ENCODE peak calls at places on chromosome 16, in six cellular contexts. Y, D, U, S, Q and P are unnamed samples.

GRCh38 chr16:4362476-4363250 is 9.0 kb upstream of the VASN start:
- DNase-seq in U (no peak), Y (no peak), Q (no peak), D (no peak), S (no peak), P (no peak)

GRCh38 chr16:64654137-64654652 is 467.7 kb downstream of the CDH11 start:
- DNase-seq in Y (no peak), D (no peak), U (no peak), Q (no peak), S (no peak), P (no peak)

GRCh38 chr16:54197758-54198157 is 88.8 kb downstream of the IRX3 start:
- DNase-seq in S (no peak), D (no peak), Q (no peak), Y (no peak), U (no peak), P (no peak)

GRCh38 chr16:57859331-57859730 is 57.0 kb upstream of the KIFC3 start:
- DNase-seq in U (no peak), D (no peak), S (peak), Y (peak), Q (no peak), P (no peak)

GRCh38 chr16:84617068-84617630 is 729 bp downstream of the COTL1 start:
- DNase-seq in S (no peak), Y (no peak), D (peak), Q (peak), U (no peak), P (no peak)

GRCh38 chr16:14559809-14560227 is 70.2 kb downstream of the PARN start:
- DNase-seq in Y (no peak), U (no peak), S (no peak), Q (no peak), D (no peak), P (peak)

GRCh38 chr16:1706386-1707192 is 594 bp downstream of the MAPK8IP3 start:
- DNase-seq in U (no peak), S (peak), Q (no peak), D (peak), Y (no peak), P (no peak)

GRCh38 chr16:78780808-78781207 is 681.4 kb downstream of the WWOX start:
- DNase-seq in D (no peak), U (no peak), Q (no peak), Y (no peak), S (no peak), P (no peak)

GRCh38 chr16:58732545-58733247 is 1.4 kb downstream of the GOT2 start:
- DNase-seq in Q (peak), Y (no peak), S (no peak), U (no peak), D (no peak), P (no peak)

GRCh38 chr16:88705746-88706287 is 391 bp downstream of the RNF166 start:
- DNase-seq in S (no peak), Q (no peak), D (no peak), U (no peak), Y (no peak), P (no peak)

GRCh38 chr16:81505011-81505660 is 60.5 kb downstream of the CMIP start:
- DNase-seq in D (no peak), Q (peak), U (no peak), Y (no peak), S (no peak), P (no peak)

GRCh38 chr16:2595376-2596200 is 57.8 kb downstream of the PDPK1 start:
- DNase-seq in Q (no peak), U (no peak), Y (no peak), S (no peak), D (no peak), P (no peak)

GRCh38 chr16:49282690-49283375 is 1.2 kb upstream of the CBLN1 start:
- DNase-seq in D (no peak), Y (no peak), Q (no peak), S (peak), U (no peak), P (no peak)

GRCh38 chr16:67269766-67270165 is 9.6 kb upstream of the PLEKHG4 start:
- DNase-seq in Y (no peak), U (no peak), S (no peak), D (no peak), Q (peak), P (no peak)

GRCh38 chr16:66423177-66423576 is 3.9 kb upstream of the BEAN1 start:
- DNase-seq in U (no peak), S (no peak), Y (no peak), D (no peak), Q (no peak), P (no peak)

GRCh38 chr16:84810518-84811273 is 9.1 kb upstream of the CRISPLD2 start:
- DNase-seq in U (no peak), D (no peak), Y (no peak), Q (peak), S (no peak), P (peak)